ENCODE peak calls at places on chromosomes 11 and 22, in five cellular contexts. One of them, this sample, is unnamed.

GRCh38 chr22:22556995-22557925 is 1.8 kb downstream of the PRAME start:
- DNase-seq in GM03348: no peak
- DNase-seq in MCF 10A: no peak
- DNase-seq in EH: no peak
- DNase-seq in EL: no peak
- DNase-seq in this sample: no peak

GRCh38 chr11:71112454-71112853 is 139.9 kb downstream of the SHANK2 start:
- DNase-seq in GM03348: no peak
- DNase-seq in MCF 10A: no peak
- DNase-seq in EH: no peak
- DNase-seq in EL: no peak
- DNase-seq in this sample: no peak

GRCh38 chr22:45968751-45969413 is 8.1 kb downstream of the WNT7B start:
- DNase-seq in EH: peak
- DNase-seq in GM03348: peak
- DNase-seq in EL: peak
- DNase-seq in MCF 10A: peak
- DNase-seq in this sample: peak

GRCh38 chr11:73875840-73876239 is 806 bp downstream of the COA4 start:
- DNase-seq in EL: peak
- DNase-seq in EH: peak
- DNase-seq in GM03348: no peak
- DNase-seq in MCF 10A: peak
- DNase-seq in this sample: no peak

GRCh38 chr11:61833926-61834277 is 5.8 kb downstream of the FADS2 start:
- DNase-seq in EH: no peak
- DNase-seq in GM03348: no peak
- DNase-seq in EL: no peak
- DNase-seq in MCF 10A: no peak
- DNase-seq in this sample: no peak

GRCh38 chr11:119366690-119367620 is 14.5 kb downstream of the USP2 start:
- DNase-seq in EH: no peak
- DNase-seq in EL: no peak
- DNase-seq in MCF 10A: no peak
- DNase-seq in GM03348: no peak
- DNase-seq in this sample: no peak

GRCh38 chr11:124934862-124935547 is 842 bp downstream of the HEPACAM start:
- DNase-seq in EL: peak
- DNase-seq in EH: peak
- DNase-seq in MCF 10A: peak
- DNase-seq in GM03348: peak
- DNase-seq in this sample: peak

GRCh38 chr11:96035031-96035743 is 111.3 kb upstream of the MTMR2 start:
- DNase-seq in MCF 10A: no peak
- DNase-seq in EH: no peak
- DNase-seq in EL: no peak
- DNase-seq in GM03348: no peak
- DNase-seq in this sample: no peak

GRCh38 chr11:46889689-46890475 is 28.5 kb downstream of the LRP4 start:
- DNase-seq in EH: peak
- DNase-seq in GM03348: peak
- DNase-seq in EL: peak
- DNase-seq in MCF 10A: peak
- DNase-seq in this sample: peak